ENCODE peak calls at places on chromosomes 7 and 10, in six cellular contexts. V, B, Y, I, F and K are unnamed samples.

GRCh38 chr10:132850896-132851295 is 64.9 kb upstream of the NKX6-2 start:
- DNase-seq in B (no peak), V (peak), Y (no peak), F (no peak), I (no peak), K (no peak)

GRCh38 chr10:73512207-73512743 is 16.5 kb upstream of the PPP3CB start:
- DNase-seq in Y (no peak), V (no peak), I (no peak), B (no peak), F (no peak), K (no peak)

GRCh38 chr10:88385601-88386203 is 197.4 kb downstream of the RNLS start:
- DNase-seq in B (no peak), V (peak), F (peak), Y (no peak), I (no peak), K (no peak)

GRCh38 chr7:2450198-2451107 is 25.7 kb downstream of the GRIFIN start:
- DNase-seq in F (no peak), V (no peak), B (no peak), I (no peak), Y (no peak), K (no peak)

GRCh38 chr7:129741743-129742213 is 130.3 kb downstream of the NRF1 start:
- DNase-seq in I (peak), Y (no peak), V (no peak), F (no peak), B (no peak), K (peak)

GRCh38 chr10:71302451-71302850 is 16.6 kb upstream of the SLC29A3 start:
- DNase-seq in B (no peak), F (no peak), Y (no peak), V (no peak), I (no peak), K (no peak)

GRCh38 chr10:30816144-30816811 is 186.7 kb upstream of the LYZL2 start:
- DNase-seq in V (peak), I (no peak), B (no peak), F (no peak), Y (no peak), K (no peak)

GRCh38 chr7:132214452-132214851 is 361.8 kb downstream of the PLXNA4 start:
- DNase-seq in Y (no peak), I (no peak), F (no peak), V (peak), B (no peak), K (no peak)

GRCh38 chr10:132417249-132417878 is 20.4 kb downstream of the PWWP2B start:
- DNase-seq in B (no peak), F (no peak), V (no peak), Y (no peak), I (no peak), K (no peak)

GRCh38 chr10:75375828-75376227 is 25.7 kb downstream of the ZNF503 start:
- DNase-seq in Y (no peak), F (no peak), V (no peak), B (no peak), I (no peak), K (no peak)

GRCh38 chr10:80161321-80162084 is 29.0 kb downstream of the PLAC9 start:
- DNase-seq in F (no peak), B (no peak), I (no peak), V (no peak), Y (no peak), K (no peak)

GRCh38 chr7:94513565-94513860 is 3.9 kb downstream of the CASD1 start:
- DNase-seq in I (no peak), Y (no peak), V (no peak), B (no peak), F (no peak), K (no peak)

GRCh38 chr7:84841809-84842208 is 345.0 kb downstream of the SEMA3D start:
- DNase-seq in F (no peak), B (no peak), V (no peak), Y (no peak), I (no peak), K (no peak)

GRCh38 chr7:2812119-2812487 is 32.0 kb downstream of the GNA12 start:
- DNase-seq in B (no peak), V (peak), Y (no peak), I (no peak), F (no peak), K (no peak)